ENCODE peak calls at places on chromosomes 2 and 18, in seven cellular contexts. E is heart right ventricle; R is HTR-8/SVneo; X is stimulated activated CD4-positive, alpha-beta T cell treated with anti-CD3 and anti-CD28 coated beads, Interleukin-4, amount 100 ng/mL, for 48 hours; U is aorta; V is COR-L47; Z is HFFc6. Y is an unnamed sample.

GRCh38 chr18:76554788-76555187 is 59.7 kb upstream of the ZNF516 start:
- DNase-seq in E (no peak), R (no peak), X (no peak), U (no peak), V (no peak), Z (no peak), Y (no peak)

GRCh38 chr18:78169487-78169886 is 810.1 kb upstream of the SALL3 start:
- DNase-seq in E (no peak), R (no peak), X (no peak), U (no peak), V (peak; percentile 46), Z (no peak), Y (no peak)

GRCh38 chr2:152655880-152656279 is 61.4 kb downstream of the PRPF40A start:
- DNase-seq in E (no peak), R (no peak), X (no peak), U (no peak), V (no peak), Z (no peak), Y (no peak)

GRCh38 chr2:226185613-226186211 is 613.9 kb downstream of the IRS1 start:
- DNase-seq in E (no peak), R (peak; percentile 47), X (no peak), U (no peak), V (no peak), Z (peak; percentile 98), Y (peak; percentile 88)

GRCh38 chr18:26429535-26429934 is 118.8 kb downstream of the KCTD1 start:
- DNase-seq in E (no peak), R (peak; percentile 71), X (no peak), U (no peak), V (no peak), Z (peak; percentile 83), Y (peak; percentile 83)

GRCh38 chr2:205586626-205587025 is 95.7 kb upstream of the NRP2 start:
- DNase-seq in E (no peak), R (no peak), X (no peak), U (no peak), V (no peak), Z (no peak), Y (no peak)

GRCh38 chr2:43317194-43317593 is 90.8 kb upstream of the ZFP36L2 start:
- DNase-seq in E (no peak), R (no peak), X (no peak), U (no peak), V (no peak), Z (no peak), Y (no peak)

GRCh38 chr2:84970266-84970955 is 550 bp upstream of the KCMF1 start:
- DNase-seq in E (peak; percentile 70), R (no peak), X (peak; percentile 37), U (peak; percentile 79), V (peak; percentile 61), Z (no peak), Y (peak; percentile 66)

GRCh38 chr2:158266106-158266505 is 164.4 kb downstream of the UPP2 start:
- DNase-seq in E (no peak), R (no peak), X (no peak), U (no peak), V (no peak), Z (no peak), Y (no peak)

GRCh38 chr2:100765481-100765880 is 54.5 kb upstream of the NPAS2 start:
- DNase-seq in E (no peak), R (no peak), X (no peak), U (no peak), V (no peak), Z (no peak), Y (no peak)

GRCh38 chr18:2970762-2971659 is 41.9 kb downstream of the LPIN2 start:
- DNase-seq in E (no peak), R (no peak), X (no peak), U (no peak), V (no peak), Z (no peak), Y (no peak)

GRCh38 chr18:2967357-2967756 is 45.6 kb downstream of the LPIN2 start:
- DNase-seq in E (no peak), R (no peak), X (no peak), U (no peak), V (no peak), Z (no peak), Y (no peak)

Y was measured in NCI-H226.